ENCODE peak calls at places on chromosome 19, in eight cellular contexts. X, G, I, Z, T, Q, O and B are unnamed samples.

GRCh38 chr19:3810708-3811355 is 24.7 kb upstream of the MATK start:
- DNase-seq in X (no peak), I (no peak), Q (no peak), G (no peak), Z (no peak), O (no peak), T (no peak), B (no peak)

GRCh38 chr19:3691372-3691716 is 8.9 kb downstream of the PIP5K1C start:
- DNase-seq in Q (no peak), O (no peak), X (no peak), I (no peak), T (no peak), G (no peak), Z (no peak), B (no peak)

GRCh38 chr19:1481893-1482360 is 2.9 kb upstream of the C19orf25 start:
- DNase-seq in T (no peak), X (no peak), Q (no peak), O (no peak), G (no peak), Z (no peak), I (no peak), B (no peak)

GRCh38 chr19:55165952-55166529 is 372 bp downstream of the DNAAF3 start:
- DNase-seq in I (peak), Q (peak), T (no peak), G (no peak), Z (peak), O (peak), X (peak), B (peak)

GRCh38 chr19:29617336-29618266 is 11.5 kb downstream of the POP4 start:
- DNase-seq in Z (no peak), O (no peak), Q (no peak), X (no peak), T (no peak), G (no peak), I (no peak), B (no peak)

GRCh38 chr19:36847968-36848367 is 2.7 kb upstream of the ZNF345 start:
- DNase-seq in X (no peak), O (no peak), I (no peak), G (no peak), Z (no peak), T (no peak), Q (no peak), B (no peak)

GRCh38 chr19:47049307-47049700 is 880 bp upstream of the TMEM160 start:
- DNase-seq in Z (no peak), I (no peak), O (no peak), Q (peak), X (no peak), T (no peak), G (no peak), B (no peak)

GRCh38 chr19:52211926-52212571 is 22.2 kb downstream of the PPP2R1A start:
- DNase-seq in T (no peak), X (no peak), I (no peak), Q (peak), Z (no peak), O (no peak), G (no peak), B (no peak)

GRCh38 chr19:47210689-47211316 is 20.2 kb downstream of the BBC3 start:
- DNase-seq in G (peak), Z (peak), I (peak), Q (peak), X (peak), T (peak), O (peak), B (no peak)

GRCh38 chr19:42553292-42554045 is 25.2 kb upstream of the CEACAM1 start:
- DNase-seq in Q (peak), T (no peak), G (no peak), X (no peak), I (peak), O (peak), Z (no peak), B (no peak)

GRCh38 chr19:15177269-15178116 is 23.3 kb downstream of the NOTCH3 start:
- DNase-seq in O (peak), X (peak), I (peak), T (peak), Q (peak), G (peak), Z (peak), B (peak)

GRCh38 chr19:23481043-23481442 is 85.8 kb upstream of the ZNF91 start:
- DNase-seq in O (no peak), T (no peak), X (no peak), I (no peak), Z (no peak), Q (peak), G (no peak), B (no peak)

GRCh38 chr19:442085-442484 is 18.7 kb downstream of the SHC2 start:
- DNase-seq in Z (no peak), I (no peak), T (no peak), Q (no peak), X (no peak), O (no peak), G (no peak), B (no peak)

GRCh38 chr19:45496349-45496953 is 396 bp downstream of the RTN2 start:
- DNase-seq in T (no peak), Q (peak), G (peak), I (peak), Z (peak), X (no peak), O (no peak), B (no peak)

GRCh38 chr19:40521276-40521675 is 54.5 kb downstream of the SPTBN4 start:
- DNase-seq in T (no peak), Q (peak), X (no peak), Z (no peak), G (no peak), O (no peak), I (peak), B (no peak)

DNA sequence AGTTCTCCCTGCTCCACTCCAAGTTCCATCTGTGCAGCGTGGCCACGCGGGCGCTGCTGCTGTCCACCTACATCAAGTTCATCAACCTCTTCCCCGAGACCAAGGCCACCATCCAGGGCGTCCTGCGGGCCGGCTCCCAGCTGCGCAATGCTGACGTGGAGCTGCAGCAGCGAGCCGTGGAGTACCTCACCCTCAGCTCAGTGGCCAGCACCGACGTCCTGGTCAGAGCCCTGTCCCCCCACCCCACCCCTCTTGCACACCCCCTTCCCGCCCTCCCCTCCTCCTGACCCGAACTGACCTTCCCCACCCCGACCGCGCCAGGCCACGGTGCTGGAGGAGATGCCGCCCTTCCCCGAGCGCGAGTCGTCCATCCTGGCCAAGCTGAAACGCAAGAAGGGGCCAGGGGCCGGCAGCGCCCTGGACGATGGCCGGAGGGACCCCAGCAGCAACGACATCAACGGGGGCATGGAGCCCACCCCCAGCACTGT is 11.6 kb downstream of the FUZ start:
- DNase-seq in O (no peak), Q (no peak), T (no peak), X (no peak), Z (peak), I (no peak), G (no peak), B (no peak)
- H3K27ac ChIP-seq in O (peak), Q (no peak), T (no peak), X (no peak), Z (no peak), I (no peak), G (no peak), B (peak)

DNA sequence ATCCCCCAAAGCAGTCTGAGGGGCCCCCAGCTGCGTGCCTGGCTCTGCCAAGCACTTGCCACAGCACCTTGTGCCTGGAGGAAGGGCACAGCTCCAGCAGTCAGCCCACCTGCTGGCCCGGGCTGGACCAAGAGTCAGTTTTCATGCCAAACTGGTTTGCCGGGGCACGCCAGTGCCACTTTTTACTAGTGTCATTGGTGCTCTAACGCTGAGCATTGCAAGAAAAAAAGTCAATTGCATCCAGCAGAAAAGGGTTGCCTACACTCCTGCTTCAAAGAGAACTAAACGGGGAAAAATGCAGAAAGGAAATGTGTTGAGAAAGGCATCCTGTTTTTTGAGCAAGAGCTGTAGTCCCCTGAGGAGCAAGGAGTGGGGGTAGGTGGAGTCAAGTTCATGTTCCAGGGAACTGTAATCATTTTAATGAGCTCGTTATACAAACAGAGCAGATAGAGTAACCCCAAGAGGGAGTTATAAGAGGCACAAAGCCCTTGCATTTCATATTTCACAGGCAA is 68.4 kb downstream of the F2RL3 start:
- DNase-seq in G (no peak), O (no peak), T (no peak), X (peak), Q (peak), Z (no peak), I (no peak), B (no peak)
- H3K27ac ChIP-seq in G (no peak), O (no peak), T (no peak), X (no peak), Q (peak), Z (no peak), I (no peak), B (no peak)

GRCh38 chr19:37951816-37952210 is 44.8 kb downstream of the SIPA1L3 start:
- DNase-seq in G (no peak), Q (no peak), T (no peak), O (no peak), X (no peak), I (no peak), Z (no peak), B (no peak)

GRCh38 chr19:37954421-37954874 is 47.4 kb downstream of the SIPA1L3 start:
- DNase-seq in Z (no peak), Q (no peak), G (no peak), I (no peak), T (no peak), O (no peak), X (no peak), B (no peak)

GRCh38 chr19:37950471-37951175 is 43.6 kb downstream of the SIPA1L3 start:
- DNase-seq in O (no peak), G (no peak), Z (no peak), Q (no peak), T (no peak), I (no peak), X (no peak), B (no peak)

GRCh38 chr19:37953576-37954303 is 46.7 kb downstream of the SIPA1L3 start:
- DNase-seq in O (no peak), I (no peak), Q (peak), Z (no peak), X (no peak), G (no peak), T (no peak), B (no peak)

GRCh38 chr19:37953125-37953524 is 46.1 kb downstream of the SIPA1L3 start:
- DNase-seq in Z (no peak), G (no peak), X (no peak), Q (no peak), I (no peak), T (no peak), O (no peak), B (no peak)
- H3K27ac ChIP-seq in Z (no peak), G (no peak), X (no peak), Q (peak), I (peak), T (no peak), O (no peak), B (no peak)

DNA sequence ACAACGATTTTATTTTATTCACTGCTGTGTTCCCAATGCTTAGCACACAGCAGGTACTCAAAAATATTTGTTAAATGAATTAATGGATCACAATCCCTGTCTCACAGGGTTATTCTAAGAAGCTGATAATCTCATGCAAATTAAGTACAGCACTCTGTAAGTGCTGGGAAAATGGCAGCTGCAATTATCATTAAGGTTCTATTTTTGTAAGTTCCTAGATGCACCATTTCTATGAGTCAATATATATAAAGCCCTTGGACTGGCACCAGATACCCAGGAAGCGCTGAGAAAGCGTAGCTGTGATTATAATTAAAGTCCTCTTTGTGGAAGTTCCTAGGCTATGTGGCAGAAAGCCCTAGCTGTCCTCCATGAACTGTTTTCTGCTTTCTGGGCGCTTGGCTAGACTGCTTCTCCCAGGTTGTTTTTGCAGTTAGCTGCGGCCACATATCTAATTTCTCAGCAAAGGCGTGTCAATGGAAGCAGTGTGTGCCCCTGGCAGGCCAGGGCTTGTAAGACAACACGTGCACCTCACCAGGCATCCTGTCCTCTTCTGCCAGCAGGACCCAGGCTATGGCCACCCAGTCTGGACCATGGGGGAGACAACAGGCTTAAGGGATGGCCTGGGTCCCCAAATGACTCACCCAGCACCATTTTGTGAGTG is 5.2 kb upstream of the SRRM5 start:
- DNase-seq in X (no peak), Z (no peak), Q (no peak), G (no peak), I (no peak), T (no peak), O (no peak), B (no peak)
- H3K27ac ChIP-seq in X (no peak), Z (peak), Q (no peak), G (no peak), I (no peak), T (no peak), O (no peak), B (peak)

GRCh38 chr19:48835734-48836088 is 580 bp downstream of the HSD17B14 start:
- DNase-seq in G (peak), Q (peak), I (peak), O (peak), T (peak), X (peak), Z (peak), B (peak)
- H3K27ac ChIP-seq in G (no peak), Q (no peak), I (peak), O (peak), T (no peak), X (peak), Z (no peak), B (peak)

GRCh38 chr19:6063576-6063961 is 46.7 kb downstream of the RFX2 start:
- DNase-seq in I (no peak), Z (no peak), Q (no peak), O (no peak), G (no peak), T (no peak), X (no peak), B (no peak)
- H3K27ac ChIP-seq in I (no peak), Z (no peak), Q (no peak), O (peak), G (no peak), T (no peak), X (no peak), B (no peak)

DNA sequence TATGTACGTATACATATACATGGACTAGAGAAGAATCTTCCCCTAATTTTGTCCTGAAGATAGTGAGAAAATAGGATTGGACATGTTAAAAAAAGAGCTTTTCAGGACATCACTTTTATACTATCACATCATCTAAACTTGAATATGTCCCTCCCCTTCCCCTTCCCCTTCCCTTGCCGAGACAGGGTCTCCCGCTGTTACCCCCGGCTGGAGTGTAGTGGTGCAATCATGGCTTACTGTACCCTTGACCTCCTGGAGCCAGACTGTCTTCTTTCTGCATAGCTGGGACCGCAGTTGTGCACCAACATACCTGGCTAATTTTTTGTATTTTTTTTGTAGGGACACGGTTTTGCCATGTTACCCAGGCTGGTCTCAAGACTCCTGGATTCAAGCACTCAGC is 6.6 kb downstream of the HNRNPM start:
- DNase-seq in Q (no peak), I (no peak), O (no peak), T (no peak), X (no peak), G (no peak), Z (no peak), B (no peak)
- H3K27ac ChIP-seq in Q (peak), I (peak), O (no peak), T (no peak), X (no peak), G (no peak), Z (peak), B (no peak)

GRCh38 chr19:19010551-19010950 is 22.8 kb downstream of the SUGP2 start:
- DNase-seq in X (no peak), Q (no peak), I (no peak), Z (no peak), G (no peak), T (no peak), O (no peak), B (no peak)
- H3K27ac ChIP-seq in X (no peak), Q (no peak), I (no peak), Z (no peak), G (no peak), T (no peak), O (no peak), B (no peak)

DNA sequence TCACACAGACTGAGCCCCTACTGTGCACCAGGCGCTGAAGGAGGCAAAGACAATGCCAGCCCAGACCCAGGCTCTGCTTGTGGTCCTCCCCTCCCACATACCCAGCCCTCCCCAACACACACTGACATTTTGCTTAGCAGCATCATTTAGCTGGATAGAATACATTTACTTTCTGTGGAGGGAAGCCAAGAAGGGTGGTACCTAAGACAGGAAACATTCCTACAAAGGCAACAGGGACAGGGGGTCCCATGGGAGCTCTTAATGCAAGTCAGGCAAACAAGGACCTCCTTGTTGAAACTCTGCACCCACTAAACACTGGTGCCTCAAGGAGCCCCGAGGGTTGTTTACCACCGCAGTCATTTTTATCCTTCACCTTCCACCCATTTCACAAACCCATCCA is 77.0 kb upstream of the ZNF507 start:
- DNase-seq in X (no peak), Q (no peak), I (no peak), O (no peak), G (no peak), T (no peak), Z (no peak), B (no peak)
- H3K27ac ChIP-seq in X (no peak), Q (no peak), I (no peak), O (no peak), G (no peak), T (no peak), Z (no peak), B (no peak)